ENCODE peak calls at places on chromosomes 13 and 19, in ten cellular contexts. B, C, P, T, X, G, N, K, U and I are unnamed samples.

GRCh38 chr19:10602330-10603083 is 15.4 kb upstream of the AP1M2 start:
- DNase-seq in B (peak), C (peak), P (peak), T (peak), X (peak), G (no peak), N (peak), K (peak), U (peak), I (peak)

GRCh38 chr19:18419699-18420460 is 682 bp downstream of the SSBP4 start:
- DNase-seq in B (no peak), C (peak), P (peak), T (peak), X (peak), G (no peak), N (peak), K (peak), U (no peak), I (no peak)

GRCh38 chr13:59409651-59410200 is 754.0 kb downstream of the DIAPH3 start:
- DNase-seq in B (no peak), C (no peak), P (no peak), T (no peak), X (no peak), G (no peak), N (no peak), K (no peak), U (no peak), I (no peak)

GRCh38 chr13:74115138-74115537 is 19.1 kb downstream of the KLF12 start:
- DNase-seq in B (peak), C (no peak), P (no peak), T (no peak), X (no peak), G (no peak), N (no peak), K (no peak), U (no peak), I (no peak)

GRCh38 chr19:49348305-49349188 is 13.3 kb downstream of the CD37 start:
- DNase-seq in B (no peak), C (no peak), P (no peak), T (no peak), X (no peak), G (no peak), N (no peak), K (no peak), U (no peak), I (no peak)

GRCh38 chr19:51070334-51070886 is 5.5 kb upstream of the KLK13 start:
- DNase-seq in B (no peak), C (no peak), P (no peak), T (no peak), X (no peak), G (no peak), N (no peak), K (no peak), U (no peak), I (peak)

GRCh38 chr13:91346848-91347211 is 657 bp upstream of the MIR17HG start:
- DNase-seq in B (no peak), C (peak), P (peak), T (peak), X (no peak), G (peak), N (no peak), K (peak), U (no peak), I (no peak)

GRCh38 chr19:41871573-41872383 is 5.3 kb upstream of the CD79A start:
- DNase-seq in B (no peak), C (peak), P (peak), T (no peak), X (no peak), G (peak), N (no peak), K (peak), U (no peak), I (no peak)

GRCh38 chr13:39536274-39536673 is 66.7 kb downstream of the LHFPL6 start:
- DNase-seq in B (no peak), C (no peak), P (no peak), T (no peak), X (no peak), G (no peak), N (no peak), K (no peak), U (no peak), I (no peak)

GRCh38 chr13:110272227-110272626 is 34.7 kb downstream of the COL4A1 start:
- DNase-seq in B (no peak), C (no peak), P (no peak), T (no peak), X (no peak), G (no peak), N (no peak), K (no peak), U (no peak), I (peak)

GRCh38 chr13:41694902-41695301 is 237.6 kb downstream of the RGCC start:
- DNase-seq in B (peak), C (peak), P (peak), T (no peak), X (no peak), G (peak), N (peak), K (peak), U (no peak), I (peak)

GRCh38 chr13:73336789-73337188 is 278.0 kb downstream of the KLF5 start:
- DNase-seq in B (no peak), C (no peak), P (no peak), T (no peak), X (peak), G (no peak), N (no peak), K (no peak), U (no peak), I (no peak)

GRCh38 chr19:40552848-40553247 is 23.8 kb upstream of the SHKBP1 start:
- DNase-seq in B (no peak), C (no peak), P (no peak), T (no peak), X (no peak), G (no peak), N (no peak), K (no peak), U (no peak), I (no peak)

GRCh38 chr13:39072842-39073241 is 34.6 kb downstream of the NHLRC3 start:
- DNase-seq in B (no peak), C (no peak), P (no peak), T (no peak), X (no peak), G (no peak), N (no peak), K (no peak), U (no peak), I (no peak)

GRCh38 chr19:30171795-30172642 is 200.2 kb upstream of the ZNF536 start:
- DNase-seq in B (no peak), C (no peak), P (no peak), T (no peak), X (no peak), G (no peak), N (no peak), K (no peak), U (no peak), I (no peak)

GRCh38 chr19:5642204-5642603 is 19.3 kb downstream of the SAFB start:
- DNase-seq in B (no peak), C (no peak), P (no peak), T (no peak), X (no peak), G (no peak), N (no peak), K (no peak), U (no peak), I (peak)

GRCh38 chr13:32036762-32037161 is 5.2 kb downstream of the FRY start:
- DNase-seq in B (no peak), C (no peak), P (no peak), T (no peak), X (no peak), G (no peak), N (no peak), K (no peak), U (no peak), I (no peak)

DNA sequence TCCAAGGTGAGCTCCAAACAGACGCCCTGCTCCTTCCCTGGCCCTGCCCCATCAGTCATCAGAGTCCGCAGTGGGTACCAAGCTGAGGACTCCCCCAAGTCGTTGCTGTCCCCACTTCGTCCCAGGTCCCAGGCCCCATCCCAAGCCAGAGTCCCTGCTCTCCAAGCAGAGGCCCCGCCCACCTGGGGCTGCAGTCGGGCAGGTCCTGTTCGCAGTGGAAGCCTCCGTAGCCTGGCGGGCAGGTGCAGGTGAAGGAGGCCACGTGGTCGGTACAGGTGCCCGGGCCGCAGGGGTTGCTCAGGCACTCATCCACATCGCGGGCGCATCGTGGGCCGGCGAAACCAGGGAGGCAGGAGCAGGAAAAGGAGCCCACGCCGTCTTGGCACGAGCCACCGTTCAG is 19.4 kb downstream of the NOTCH3 start:
- DNase-seq in B (no peak), C (no peak), P (no peak), T (no peak), X (no peak), G (no peak), N (no peak), K (no peak), U (no peak), I (no peak)
- TF ChIP-seq POLR2A in B (no peak), C (no peak), P (no peak), T (no peak), X (no peak), G (no peak), N (no peak), K (no peak), U (no peak), I (no peak)

DNA sequence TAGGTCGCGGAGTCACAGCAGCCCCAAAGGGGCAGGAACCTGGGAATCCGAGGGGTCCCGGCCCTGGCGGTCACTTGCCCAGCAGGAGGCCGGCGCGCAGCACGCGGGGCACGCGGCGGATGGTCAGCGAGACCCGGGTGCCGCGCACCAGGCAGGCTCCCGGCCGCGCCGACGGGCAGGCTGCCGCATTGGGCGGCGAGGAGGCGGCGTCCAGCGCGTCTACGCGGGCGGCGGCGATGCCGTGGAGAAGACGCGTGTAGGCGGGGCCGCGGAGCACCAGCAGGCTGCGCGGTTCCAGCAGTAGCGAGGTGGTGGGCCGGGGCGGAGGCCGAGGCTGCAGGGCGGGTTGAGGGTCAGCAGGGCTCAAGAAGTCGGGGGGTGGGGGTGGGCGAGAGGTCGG is 607 bp upstream of the SYNE4 start:
- DNase-seq in B (peak), C (peak), P (peak), T (no peak), X (no peak), G (no peak), N (peak), K (peak), U (no peak), I (peak)
- TF ChIP-seq POLR2A in B (no peak), C (peak), P (no peak), T (no peak), X (no peak), G (no peak), N (no peak), K (no peak), U (no peak), I (no peak)

DNA sequence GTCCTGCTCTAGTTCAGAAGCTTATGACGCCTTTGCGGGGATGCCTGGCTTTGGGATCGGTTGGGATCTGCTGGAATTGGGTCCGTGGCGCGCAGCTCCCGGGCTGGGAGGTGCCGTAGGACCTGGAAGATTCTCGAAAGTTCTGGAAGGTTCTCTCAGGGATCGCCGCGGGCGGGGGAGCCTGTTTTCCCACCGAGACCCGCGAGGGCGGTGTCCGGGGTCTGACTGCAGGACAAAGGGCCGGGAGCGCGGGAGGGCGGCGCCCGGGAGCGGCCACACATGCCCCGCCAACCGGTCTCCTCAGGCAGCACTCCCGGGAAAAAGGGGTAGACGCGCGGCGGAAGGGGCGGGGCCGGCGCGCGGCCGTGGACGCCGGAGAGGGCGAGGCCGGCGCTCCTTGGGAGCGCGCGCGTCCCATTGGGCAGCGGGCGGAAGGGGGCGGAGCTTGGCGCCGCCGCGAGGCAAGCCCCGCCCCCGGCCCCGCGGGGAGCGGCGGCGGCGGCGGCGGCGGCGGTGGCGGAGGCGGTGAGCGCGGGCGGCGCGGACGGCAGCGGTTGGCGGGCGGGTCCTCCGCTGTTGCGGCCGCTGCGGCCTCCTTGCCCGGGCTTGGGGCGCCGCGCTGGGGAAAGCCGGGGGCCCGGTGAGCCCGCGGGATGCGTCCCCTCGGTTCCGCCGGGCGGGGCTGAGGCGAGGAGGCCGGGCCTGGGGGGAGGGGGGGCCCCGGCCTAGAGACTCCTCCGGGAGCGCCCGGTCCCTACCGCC is 29.0 kb upstream of the NDUFS7 start:
- DNase-seq in B (peak), C (peak), P (peak), T (peak), X (peak), G (no peak), N (peak), K (peak), U (peak), I (peak)
- TF ChIP-seq POLR2A in B (peak), C (peak), P (peak), T (peak), X (peak), G (peak), N (peak), K (peak), U (no peak), I (no peak)

GRCh38 chr13:50670272-50670671 is 173.2 kb downstream of the DLEU7 start:
- DNase-seq in B (no peak), C (no peak), P (no peak), T (no peak), X (no peak), G (no peak), N (no peak), K (no peak), U (no peak), I (no peak)
- TF ChIP-seq POLR2A in B (no peak), C (no peak), P (no peak), T (no peak), X (no peak), G (no peak), N (no peak), K (no peak), U (no peak), I (no peak)